ENCODE peak calls at places on chromosomes 5 and 9, in four cellular contexts. One of them, this sample, is unnamed. For H3K9me3, the result is how much of the 10 kb centered on the place peaks cover.

GRCh38 chr9:33116855-33117254 is 40.4 kb upstream of the SMU1 start:
- DNase-seq in A549: no peak
- DNase-seq in AG04450: no peak
- DNase-seq in tibial artery: no peak
- DNase-seq in this sample: no peak

GRCh38 chr5:149172261-149172660 is 31.0 kb downstream of the ABLIM3 start:
- DNase-seq in A549: no peak
- DNase-seq in AG04450: peak
- DNase-seq in tibial artery: no peak
- DNase-seq in this sample: no peak

GRCh38 chr5:63959177-63959982 is 2.9 kb downstream of the HTR1A start:
- DNase-seq in tibial artery: no peak
- DNase-seq in AG04450: no peak
- DNase-seq in A549: peak
- DNase-seq in this sample: no peak

GRCh38 chr9:71487046-71487445 is 281.3 kb downstream of the CEMIP2 start:
- DNase-seq in AG04450: no peak
- DNase-seq in tibial artery: no peak
- DNase-seq in A549: peak
- DNase-seq in this sample: no peak

GRCh38 chr5:126363658-126364057 is 59.6 kb upstream of the GRAMD2B start:
- DNase-seq in tibial artery: no peak
- DNase-seq in AG04450: no peak
- DNase-seq in A549: no peak
- DNase-seq in this sample: no peak

GRCh38 chr9:134326754-134327526 is 685 bp downstream of the RXRA start:
- DNase-seq in tibial artery: no peak
- DNase-seq in AG04450: no peak
- DNase-seq in A549: peak
- DNase-seq in this sample: no peak

GRCh38 chr9:114501786-114502682 is 3.2 kb downstream of the WHRN start:
- DNase-seq in tibial artery: no peak
- DNase-seq in AG04450: no peak
- DNase-seq in A549: peak
- DNase-seq in this sample: no peak

GRCh38 chr5:179905144-179905526 is 2.6 kb downstream of the TBC1D9B start:
- DNase-seq in tibial artery: no peak
- DNase-seq in AG04450: no peak
- DNase-seq in A549: no peak
- DNase-seq in this sample: no peak

GRCh38 chr9:122370303-122370702 is 521 bp upstream of the PTGS1 start:
- DNase-seq in AG04450: no peak
- DNase-seq in A549: no peak
- DNase-seq in tibial artery: no peak
- DNase-seq in this sample: no peak

GRCh38 chr9:70491798-70492736 is 77.6 kb upstream of the KLF9 start:
- DNase-seq in A549: no peak
- DNase-seq in tibial artery: no peak
- DNase-seq in AG04450: no peak
- DNase-seq in this sample: no peak

GRCh38 chr9:133656211-133657119 is 20.3 kb downstream of the DBH start:
- DNase-seq in A549: no peak
- DNase-seq in AG04450: no peak
- DNase-seq in tibial artery: no peak
- DNase-seq in this sample: no peak

GRCh38 chr9:15873573-15874177 is 320.8 kb downstream of the CCDC171 start:
- DNase-seq in A549: peak
- DNase-seq in AG04450: peak
- DNase-seq in tibial artery: no peak
- DNase-seq in this sample: no peak

GRCh38 chr5:113166710-113167366 is 190.2 kb downstream of the DCP2 start:
- DNase-seq in tibial artery: no peak
- DNase-seq in A549: peak
- DNase-seq in AG04450: peak
- DNase-seq in this sample: peak

GRCh38 chr5:66647146-66647856 is 51.1 kb downstream of the MAST4 start:
- DNase-seq in tibial artery: no peak
- DNase-seq in A549: no peak
- DNase-seq in AG04450: no peak
- DNase-seq in this sample: no peak

GRCh38 chr9:116574027-116574679 is 113.0 kb upstream of the TRIM32 start:
- DNase-seq in AG04450: no peak
- DNase-seq in tibial artery: no peak
- DNase-seq in A549: peak
- DNase-seq in this sample: no peak

GRCh38 chr5:124871299-124871698 is 124.9 kb upstream of the ZNF608 start:
- DNase-seq in A549: no peak
- DNase-seq in AG04450: no peak
- DNase-seq in tibial artery: no peak
- DNase-seq in this sample: no peak

GRCh38 chr5:42612997-42613396 is 143.6 kb upstream of the CCDC152 start:
- DNase-seq in tibial artery: no peak
- DNase-seq in AG04450: no peak
- DNase-seq in A549: no peak
- DNase-seq in this sample: no peak

GRCh38 chr5:37665272-37665671 is 174.6 kb downstream of the GDNF start:
- DNase-seq in A549: no peak
- DNase-seq in AG04450: peak
- DNase-seq in tibial artery: no peak
- DNase-seq in this sample: no peak

GRCh38 chr5:37664551-37664950 is 175.3 kb downstream of the GDNF start:
- DNase-seq in tibial artery: no peak
- DNase-seq in A549: no peak
- DNase-seq in AG04450: no peak
- DNase-seq in this sample: no peak

GRCh38 chr5:37662362-37662761 is 177.5 kb downstream of the GDNF start:
- DNase-seq in AG04450: no peak
- DNase-seq in tibial artery: no peak
- DNase-seq in A549: peak
- DNase-seq in this sample: no peak

GRCh38 chr5:37662789-37663475 is 176.9 kb downstream of the GDNF start:
- DNase-seq in A549: no peak
- DNase-seq in tibial artery: no peak
- DNase-seq in AG04450: no peak
- DNase-seq in this sample: no peak

DNA sequence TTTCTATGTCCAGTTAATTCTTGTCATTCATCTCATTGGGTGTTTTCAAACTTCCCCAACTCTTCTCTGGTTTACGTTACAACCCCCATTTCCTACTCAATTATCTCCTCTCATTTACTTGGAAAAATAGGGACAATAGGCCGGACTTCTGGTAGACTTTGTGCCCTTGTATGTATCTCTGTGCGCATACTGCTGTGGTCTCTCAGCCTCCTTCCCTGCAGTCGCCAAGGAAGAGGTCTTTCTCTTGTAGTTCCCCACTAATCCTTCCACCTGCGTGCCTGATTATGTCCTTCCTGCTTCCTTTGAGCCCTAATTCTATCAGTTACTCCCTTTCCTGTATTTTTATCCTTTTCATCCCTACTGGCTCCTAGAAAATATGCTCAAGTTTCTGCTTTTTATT is 176.3 kb downstream of the GDNF start:
- DNase-seq in tibial artery: no peak
- DNase-seq in A549: no peak
- DNase-seq in AG04450: no peak
- DNase-seq in this sample: no peak
- H3K27ac ChIP-seq in tibial artery: no peak
- H3K27ac ChIP-seq in A549: peak
- H3K27ac ChIP-seq in AG04450: no peak
- H3K27ac ChIP-seq in this sample: no peak

GRCh38 chr9:18890372-18890771 is 142.6 kb downstream of the SAXO1 start:
- DNase-seq in AG04450: no peak
- DNase-seq in A549: no peak
- DNase-seq in tibial artery: no peak
- DNase-seq in this sample: no peak

GRCh38 chr9:18891946-18892670 is 140.9 kb downstream of the SAXO1 start:
- DNase-seq in A549: no peak
- DNase-seq in tibial artery: no peak
- DNase-seq in AG04450: no peak
- DNase-seq in this sample: no peak

GRCh38 chr9:18896004-18896403 is 137.0 kb downstream of the SAXO1 start:
- DNase-seq in AG04450: no peak
- DNase-seq in tibial artery: no peak
- DNase-seq in A549: no peak
- DNase-seq in this sample: no peak

GRCh38 chr9:18893051-18893450 is 140.0 kb downstream of the SAXO1 start:
- DNase-seq in tibial artery: no peak
- DNase-seq in AG04450: no peak
- DNase-seq in A549: no peak
- DNase-seq in this sample: no peak

GRCh38 chr9:18893491-18893890 is 139.5 kb downstream of the SAXO1 start:
- DNase-seq in AG04450: no peak
- DNase-seq in tibial artery: no peak
- DNase-seq in A549: no peak
- DNase-seq in this sample: no peak
- H3K9me3 ChIP-seq in AG04450: under half
- H3K9me3 ChIP-seq in tibial artery: under half
- H3K9me3 ChIP-seq in A549: under half
- H3K9me3 ChIP-seq in this sample: under half

GRCh38 chr5:6705088-6705487 is 8.1 kb upstream of the TENT4A start:
- DNase-seq in AG04450: no peak
- DNase-seq in tibial artery: no peak
- DNase-seq in A549: no peak
- DNase-seq in this sample: no peak
- H3K27ac ChIP-seq in AG04450: peak
- H3K27ac ChIP-seq in tibial artery: peak
- H3K27ac ChIP-seq in A549: no peak
- H3K27ac ChIP-seq in this sample: peak

DNA sequence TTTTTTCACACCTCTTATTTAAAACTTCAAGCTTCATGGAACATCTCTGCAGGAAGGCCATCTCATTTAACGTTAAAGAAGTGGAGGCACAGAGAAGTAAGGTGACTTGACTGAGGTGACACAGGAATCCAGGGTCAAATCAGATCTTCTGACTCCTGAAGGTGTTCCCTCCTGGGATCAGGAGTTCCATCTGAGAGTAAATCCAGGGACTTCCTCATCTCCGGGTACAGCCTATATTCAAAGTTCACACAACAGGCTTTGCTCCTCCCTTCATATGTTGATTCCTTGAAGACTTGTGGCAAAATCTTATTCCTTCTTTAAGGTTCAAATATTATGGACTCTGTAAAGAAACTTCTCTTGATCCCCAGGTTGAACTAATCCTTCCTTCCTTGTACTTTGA is 313.1 kb upstream of the CLINT1 start:
- DNase-seq in tibial artery: no peak
- DNase-seq in A549: no peak
- DNase-seq in AG04450: no peak
- DNase-seq in this sample: no peak
- H3K9me3 ChIP-seq in tibial artery: under half
- H3K9me3 ChIP-seq in A549: under half
- H3K9me3 ChIP-seq in AG04450: under half
- H3K9me3 ChIP-seq in this sample: under half

DNA sequence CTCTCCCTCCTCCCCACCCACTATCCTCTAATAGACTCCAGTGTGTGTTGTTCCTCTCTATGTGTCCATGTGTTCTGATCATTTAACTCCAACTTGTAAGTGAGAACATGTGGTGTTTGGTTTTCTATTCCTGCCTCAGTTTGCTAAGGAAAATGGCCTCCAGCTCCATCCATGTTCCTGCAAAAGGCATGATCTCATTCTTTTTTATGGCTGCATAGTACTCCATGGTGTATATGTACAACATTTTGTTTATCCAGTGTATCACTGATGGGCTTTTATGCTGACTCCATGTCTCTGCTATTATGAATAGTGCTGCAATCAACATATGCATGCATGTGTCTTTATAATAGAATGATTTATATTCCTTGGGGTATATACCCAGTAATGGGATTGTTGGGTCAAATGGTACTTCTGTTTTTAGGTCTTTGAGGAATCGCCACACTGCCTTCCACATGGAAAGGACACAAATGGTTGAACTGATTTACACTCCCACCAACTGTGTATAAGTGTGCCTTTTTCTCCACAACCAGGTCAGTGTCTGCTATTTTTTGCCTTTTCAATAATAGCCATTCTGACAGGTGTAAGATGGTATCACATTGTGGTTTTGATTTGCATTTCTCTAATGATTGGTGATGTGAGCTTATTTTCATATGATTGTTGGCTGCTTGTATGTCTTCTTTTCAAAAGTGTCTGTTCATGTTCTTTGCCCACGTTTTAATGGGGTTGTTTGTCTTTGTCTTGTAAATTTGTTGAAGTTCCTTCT is 96.5 kb upstream of the DAB2 start:
- DNase-seq in A549: no peak
- DNase-seq in AG04450: no peak
- DNase-seq in tibial artery: no peak
- DNase-seq in this sample: no peak
- H3K27ac ChIP-seq in A549: peak
- H3K27ac ChIP-seq in AG04450: no peak
- H3K27ac ChIP-seq in tibial artery: no peak
- H3K27ac ChIP-seq in this sample: no peak

DNA sequence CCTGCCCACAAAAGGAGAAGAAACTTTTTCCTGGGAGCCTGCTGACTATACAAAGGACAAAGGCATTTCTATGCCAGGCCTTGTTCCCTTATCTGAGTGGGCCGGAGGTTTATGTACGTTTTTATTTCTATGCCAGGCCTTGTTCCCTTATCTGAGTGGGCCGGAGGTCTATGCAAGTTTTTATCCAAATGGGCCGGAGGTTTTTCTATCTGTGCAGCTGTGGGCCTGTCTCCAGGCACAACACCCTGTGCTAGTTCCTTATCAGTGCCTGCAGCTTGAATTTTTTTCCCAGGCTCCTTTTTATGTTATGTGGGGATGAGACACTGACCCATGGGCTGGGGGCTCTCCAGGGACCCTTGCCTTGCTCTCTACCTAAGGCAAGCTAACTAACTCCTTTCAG is 5.5 kb downstream of the SLC25A2 start:
- DNase-seq in A549: no peak
- DNase-seq in AG04450: no peak
- DNase-seq in tibial artery: no peak
- DNase-seq in this sample: no peak
- H3K9me3 ChIP-seq in A549: under half
- H3K9me3 ChIP-seq in AG04450: under half
- H3K9me3 ChIP-seq in tibial artery: under half
- H3K9me3 ChIP-seq in this sample: under half

GRCh38 chr9:6686396-6686795 is 40.9 kb upstream of the GLDC start:
- DNase-seq in tibial artery: no peak
- DNase-seq in A549: peak
- DNase-seq in AG04450: no peak
- DNase-seq in this sample: no peak

GRCh38 chr9:6687180-6687579 is 41.7 kb upstream of the GLDC start:
- DNase-seq in tibial artery: no peak
- DNase-seq in AG04450: no peak
- DNase-seq in A549: no peak
- DNase-seq in this sample: no peak

GRCh38 chr9:6692891-6693361 is 47.4 kb upstream of the GLDC start:
- DNase-seq in A549: no peak
- DNase-seq in tibial artery: no peak
- DNase-seq in AG04450: no peak
- DNase-seq in this sample: no peak

GRCh38 chr9:6692433-6692832 is 46.9 kb upstream of the GLDC start:
- DNase-seq in A549: no peak
- DNase-seq in AG04450: no peak
- DNase-seq in tibial artery: no peak
- DNase-seq in this sample: no peak

GRCh38 chr9:6689893-6690634 is 44.5 kb upstream of the GLDC start:
- DNase-seq in tibial artery: no peak
- DNase-seq in A549: no peak
- DNase-seq in AG04450: no peak
- DNase-seq in this sample: no peak
- H3K27ac ChIP-seq in tibial artery: no peak
- H3K27ac ChIP-seq in A549: no peak
- H3K27ac ChIP-seq in AG04450: no peak
- H3K27ac ChIP-seq in this sample: no peak

GRCh38 chr9:17251100-17251499 is 116.3 kb downstream of the CNTLN start:
- DNase-seq in A549: no peak
- DNase-seq in tibial artery: no peak
- DNase-seq in AG04450: no peak
- DNase-seq in this sample: no peak
- H3K9me3 ChIP-seq in A549: under half
- H3K9me3 ChIP-seq in tibial artery: under half
- H3K9me3 ChIP-seq in AG04450: under half
- H3K9me3 ChIP-seq in this sample: under half

This sample was measured in RWPE2.